ENCODE peak calls at places on chromosomes 4 and X, in ten cellular contexts. I is lower lobe of right lung, W is GM12864, A is GM20000, L is foreskin fibroblast, X is HFF-Myc, N is hepatocyte, P is omental fat pad, U is ascending aorta, B is H9. Z is an unnamed sample.

GRCh38 chrX:153184787-153185186 is 5.7 kb downstream of the MAGEA1 start:
- DNase-seq in I (no peak), W (no peak), A (no peak), L (no peak), X (no peak), N (no peak), P (no peak), U (no peak), B (no peak), Z (no peak)

GRCh38 chr4:8129136-8129535 is 29.5 kb downstream of the ABLIM2 start:
- DNase-seq in I (no peak), W (no peak), A (no peak), L (no peak), X (no peak), N (no peak), P (no peak), U (no peak), B (no peak), Z (no peak)

GRCh38 chr4:9704551-9705332 is 76.7 kb upstream of the DRD5 start:
- DNase-seq in I (no peak), W (no peak), A (no peak), L (no peak), X (no peak), N (no peak), P (no peak), U (no peak), B (peak), Z (no peak)

GRCh38 chr4:25927361-25928040 is 13.5 kb downstream of the SMIM20 start:
- DNase-seq in I (no peak), W (no peak), A (no peak), L (no peak), X (no peak), N (no peak), P (no peak), U (no peak), B (no peak), Z (no peak)

GRCh38 chrX:29071525-29071924 is 484.3 kb downstream of the IL1RAPL1 start:
- DNase-seq in I (no peak), W (no peak), A (no peak), L (peak), X (peak), N (no peak), P (no peak), U (no peak), B (no peak), Z (no peak)

GRCh38 chrX:115337735-115338134 is 48.2 kb downstream of the LUZP4 start:
- DNase-seq in I (no peak), W (no peak), A (no peak), L (peak), X (no peak), N (no peak), P (no peak), U (no peak), B (no peak), Z (no peak)

GRCh38 chr4:99710681-99711345 is 53.2 kb upstream of the C4orf54 start:
- DNase-seq in I (no peak), W (no peak), A (no peak), L (no peak), X (no peak), N (peak), P (no peak), U (no peak), B (no peak), Z (no peak)

GRCh38 chr4:142516686-142517145 is 329.4 kb downstream of the INPP4B start:
- DNase-seq in I (no peak), W (no peak), A (no peak), L (peak), X (no peak), N (peak), P (no peak), U (no peak), B (no peak), Z (no peak)

GRCh38 chr4:6716018-6716911 is at the start of gene BLOC1S4:
- DNase-seq in I (peak), W (peak), A (peak), L (peak), X (peak), N (peak), P (peak), U (peak), B (peak), Z (peak)
- TF ChIP-seq CTCF in I (no peak), W (no peak), A (no peak), L (no peak), X (no peak), N (peak), P (no peak), U (peak), B (peak), Z (no peak)

DNA sequence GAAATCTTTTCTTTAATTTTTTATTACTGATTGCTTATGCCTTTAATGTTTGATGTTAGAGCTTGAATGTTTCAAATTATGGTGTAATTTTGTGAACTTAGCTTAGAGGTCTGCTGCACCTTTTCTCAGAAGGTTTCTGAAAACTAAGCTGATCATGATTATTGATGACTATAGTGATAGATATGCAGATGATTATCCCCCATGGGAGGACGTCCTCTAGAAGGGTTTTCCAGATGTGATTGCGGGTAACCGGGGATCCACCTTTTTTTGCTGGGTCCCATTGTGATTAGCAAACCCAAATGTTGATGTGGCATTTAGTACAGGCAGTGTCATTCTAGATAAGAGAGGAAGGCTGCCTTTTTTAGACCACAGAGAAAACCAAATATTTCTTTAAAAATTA is 272.9 kb downstream of the FBXO8 start:
- DNase-seq in I (no peak), W (no peak), A (no peak), L (no peak), X (no peak), N (no peak), P (no peak), U (no peak), B (no peak), Z (no peak)
- TF ChIP-seq CTCF in I (no peak), W (no peak), A (no peak), L (no peak), X (no peak), N (no peak), P (no peak), U (no peak), B (no peak), Z (no peak)

DNA sequence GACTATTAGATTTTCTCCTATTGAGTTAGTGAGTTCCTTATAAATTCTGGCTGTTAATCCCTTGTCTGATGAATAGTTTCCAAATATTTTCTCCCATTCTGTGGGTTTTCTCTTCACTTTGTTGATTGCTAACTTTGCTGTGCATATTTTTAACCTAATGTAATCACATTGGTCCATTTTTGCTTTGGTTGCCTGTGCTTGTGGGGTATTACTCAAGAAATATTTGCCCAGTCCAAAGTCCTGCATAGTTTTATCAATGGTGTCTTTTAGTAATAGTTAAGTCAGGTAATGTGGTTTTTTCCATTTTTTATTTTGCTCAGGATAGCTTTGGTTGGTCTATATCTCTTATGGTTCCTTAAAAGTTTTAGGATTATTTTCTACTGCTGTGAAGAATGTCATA is 490.3 kb downstream of the ARAP2 start:
- DNase-seq in I (no peak), W (no peak), A (no peak), L (no peak), X (no peak), N (no peak), P (no peak), U (no peak), B (no peak), Z (no peak)
- TF ChIP-seq CTCF in I (no peak), W (no peak), A (no peak), L (no peak), X (no peak), N (no peak), P (no peak), U (no peak), B (no peak), Z (no peak)

DNA sequence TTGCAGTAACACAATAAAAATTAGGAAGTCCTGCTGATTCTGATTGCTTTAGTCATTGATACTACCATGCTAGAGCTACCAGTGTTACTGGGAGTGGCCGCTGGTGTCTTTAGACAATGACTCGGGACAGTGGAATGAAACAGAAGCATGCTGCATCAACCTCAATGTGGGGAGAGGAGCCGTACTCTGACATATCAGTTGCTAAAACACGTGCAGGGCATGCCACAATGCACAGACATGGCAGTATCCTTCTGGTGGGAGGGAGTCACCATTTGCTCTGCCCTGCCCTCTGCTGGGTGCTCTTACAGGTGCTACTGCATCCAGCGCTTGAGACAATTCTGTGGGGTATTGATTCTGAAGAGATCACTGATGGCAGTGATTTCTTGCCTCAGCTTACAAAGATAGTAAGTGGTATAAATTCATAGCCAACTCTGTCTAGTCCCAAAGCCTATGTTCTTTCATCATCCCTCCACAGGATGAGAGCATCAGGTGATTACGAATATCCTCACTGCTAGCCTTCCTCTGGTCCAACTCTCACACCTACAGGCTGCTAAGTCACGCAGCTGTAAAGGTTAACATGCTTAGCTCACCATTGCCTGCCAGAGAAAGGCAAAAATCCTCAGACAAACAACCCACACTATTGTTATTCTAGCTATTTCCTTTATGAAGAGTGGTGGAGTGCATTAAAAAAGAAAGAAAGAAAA is 43.7 kb downstream of the NSG1 start:
- DNase-seq in I (no peak), W (peak), A (peak), L (peak), X (peak), N (peak), P (no peak), U (no peak), B (peak), Z (peak)
- TF ChIP-seq CTCF in I (peak), W (peak), A (peak), L (peak), X (peak), N (peak), P (no peak), U (no peak), B (peak), Z (peak)

GRCh38 chr4:140427104-140427918 is at the start of gene CLGN:
- DNase-seq in I (peak), W (peak), A (peak), L (peak), X (no peak), N (peak), P (no peak), U (no peak), B (peak), Z (peak)
- TF ChIP-seq CTCF in I (peak), W (peak), A (peak), L (peak), X (peak), N (peak), P (no peak), U (no peak), B (peak), Z (no peak)

GRCh38 chrX:78098108-78098507 is 5.9 kb upstream of the PGK1 start:
- DNase-seq in I (no peak), W (no peak), A (no peak), L (no peak), X (no peak), N (no peak), P (no peak), U (no peak), B (no peak), Z (no peak)

GRCh38 chrX:78092296-78092695 is 11.8 kb upstream of the PGK1 start:
- DNase-seq in I (no peak), W (no peak), A (no peak), L (peak), X (peak), N (no peak), P (no peak), U (no peak), B (peak), Z (no peak)
- TF ChIP-seq CTCF in I (no peak), W (peak), A (peak), L (peak), X (peak), N (no peak), P (no peak), U (no peak), B (peak), Z (peak)

GRCh38 chrX:102659790-102660757 is 8.8 kb downstream of the GPRASP1 start:
- DNase-seq in I (peak), W (peak), A (peak), L (peak), X (peak), N (peak), P (peak), U (peak), B (peak), Z (peak)
- TF ChIP-seq CTCF in I (peak), W (peak), A (no peak), L (no peak), X (no peak), N (no peak), P (no peak), U (no peak), B (peak), Z (no peak)